ENCODE peak calls at places on chromosomes 11 and 22, in four cellular contexts. Z, Q, J and O are unnamed samples.

GRCh38 chr22:44648821-44649566 is 53.0 kb upstream of the PRR5 start:
- DNase-seq in Q (peak; percentile 19), Z (no peak), J (no peak), O (no peak)

GRCh38 chr11:62611705-62612365 is 740 bp downstream of the EML3 start:
- DNase-seq in Q (peak; percentile 67), J (peak; percentile 26), Z (peak; percentile 60), O (peak; percentile 52)

GRCh38 chr11:109728056-109728455 is 306.1 kb downstream of the C11orf87 start:
- DNase-seq in Q (no peak), Z (no peak), J (no peak), O (no peak)

GRCh38 chr22:45640291-45640940 is 31.2 kb upstream of the ATXN10 start:
- DNase-seq in Z (no peak), J (no peak), Q (no peak), O (no peak)

GRCh38 chr11:34214961-34215805 is 109.8 kb downstream of the NAT10 start:
- DNase-seq in J (no peak), Q (no peak), Z (no peak), O (no peak)

GRCh38 chr11:124716596-124716995 is 23.1 kb upstream of the NRGN start:
- DNase-seq in Q (no peak), J (no peak), Z (no peak), O (no peak)

GRCh38 chr11:2533642-2534115 is 88.9 kb downstream of the KCNQ1 start:
- DNase-seq in Z (peak; percentile 91), J (no peak), Q (no peak), O (peak; percentile 83)

GRCh38 chr11:116825434-116825833 is 2.3 kb upstream of the APOA4 start:
- DNase-seq in Z (no peak), J (no peak), Q (no peak), O (no peak)

GRCh38 chr11:19087658-19088057 is 27.1 kb upstream of the MRGPRX2 start:
- DNase-seq in Z (no peak), J (no peak), Q (no peak), O (no peak)

GRCh38 chr11:110828086-110828485 is 115.8 kb upstream of the ARHGAP20 start:
- DNase-seq in J (no peak), Z (no peak), Q (no peak), O (no peak)

GRCh38 chr22:29493636-29494035 is 13.6 kb downstream of the NEFH start:
- DNase-seq in J (no peak), Q (no peak), Z (no peak), O (no peak)

GRCh38 chr11:15446929-15447328 is 332.2 kb downstream of the INSC start:
- DNase-seq in J (no peak), Z (no peak), Q (no peak), O (no peak)

GRCh38 chr11:65182258-65183170 is 786 bp downstream of the CAPN1 start:
- DNase-seq in J (peak; percentile 25), Q (no peak), Z (peak; percentile 65), O (peak; percentile 93)

GRCh38 chr11:118663929-118664328 is 15.5 kb downstream of the TREH start:
- DNase-seq in Q (no peak), Z (no peak), J (no peak), O (no peak)

GRCh38 chr11:61826930-61827572 is 1.0 kb upstream of the FADS2 start:
- DNase-seq in Q (peak; percentile 53), Z (no peak), J (no peak), O (no peak)

GRCh38 chr22:40594924-40595323 is 41.6 kb downstream of the MRTFA start:
- DNase-seq in J (no peak), Z (no peak), Q (no peak), O (no peak)

GRCh38 chr11:44519989-44520737 is 45.3 kb upstream of the CD82 start:
- DNase-seq in Z (peak; percentile 26), Q (no peak), J (no peak), O (peak; percentile 39)

GRCh38 chr11:84812351-84813083 is 814.6 kb downstream of the DLG2 start:
- DNase-seq in Z (no peak), J (no peak), Q (no peak), O (no peak)

GRCh38 chr11:33347490-33348125 is 90.4 kb downstream of the HIPK3 start:
- DNase-seq in Z (no peak), Q (peak; percentile 11), J (no peak), O (no peak)

GRCh38 chr11:47791774-47792173 is 24.6 kb upstream of the FNBP4 start:
- DNase-seq in Z (no peak), Q (no peak), J (no peak), O (no peak)

GRCh38 chr22:24305260-24305692 is 34.6 kb downstream of the SPECC1L start:
- DNase-seq in Q (no peak), J (no peak), Z (no peak), O (no peak)

GRCh38 chr22:17633217-17633997 is 4.9 kb upstream of the ATP6V1E1 start:
- DNase-seq in J (no peak), Q (no peak), Z (no peak), O (peak; percentile 6)

GRCh38 chr11:118996926-118997626 is 862 bp upstream of the CENATAC start:
- DNase-seq in J (peak; percentile 69), Q (peak; percentile 66), Z (peak; percentile 18), O (peak; percentile 63)

GRCh38 chr22:48898524-48899377 is 928.9 kb downstream of the BRD1 start:
- DNase-seq in Z (no peak), J (no peak), Q (no peak), O (no peak)
- TF ChIP-seq EZH2phosphoT487 in Z (no peak), J (no peak), Q (no peak), O (no peak)

GRCh38 chr11:6362185-6362867 is 27.9 kb upstream of the SMPD1 start:
- DNase-seq in Z (no peak), J (no peak), Q (no peak), O (no peak)
- H2AFZ ChIP-seq in Z (no peak overlapping the region), J (no peak overlapping the region), Q (no peak overlapping the region), O (no peak overlapping the region)

DNA sequence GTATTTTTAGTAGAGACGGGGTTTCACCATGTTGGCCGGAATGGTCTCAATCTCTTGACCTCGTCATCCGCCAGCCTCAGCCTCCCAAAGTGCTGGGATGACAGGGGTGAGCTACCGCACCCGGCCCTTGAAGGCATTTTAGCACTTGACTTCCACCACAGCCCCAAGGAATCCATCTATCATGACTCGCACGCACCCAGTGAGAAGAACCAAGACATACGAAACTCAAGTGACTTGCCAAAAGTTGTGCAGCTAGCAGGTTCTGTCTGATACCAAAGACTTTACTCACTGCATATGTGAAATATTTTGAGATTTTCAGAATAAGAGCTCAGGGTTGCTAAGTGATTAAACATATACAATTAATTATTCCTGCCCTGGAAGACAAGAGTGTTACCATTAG is 21.0 kb downstream of the FLI1 start:
- DNase-seq in Z (no peak), J (no peak), Q (no peak), O (no peak)
- TF ChIP-seq EZH2phosphoT487 in Z (no peak), J (no peak), Q (no peak), O (no peak)

GRCh38 chr11:96213500-96213899 is 129.5 kb downstream of the MAML2 start:
- DNase-seq in Z (no peak), Q (no peak), J (no peak), O (no peak)
- H2AFZ ChIP-seq in Z (no peak overlapping the region), Q (no peak overlapping the region), J (no peak overlapping the region), O (no peak overlapping the region)

GRCh38 chr11:69746780-69747742 is 28.1 kb downstream of the FGF4 start:
- DNase-seq in Q (no peak), Z (no peak), J (no peak), O (no peak)

GRCh38 chr11:69748637-69749036 is 26.5 kb downstream of the FGF4 start:
- DNase-seq in J (no peak), Z (no peak), Q (no peak), O (no peak)

GRCh38 chr11:69750875-69751597 is 24.1 kb downstream of the FGF4 start:
- DNase-seq in Q (no peak), J (no peak), Z (no peak), O (no peak)

GRCh38 chr11:69752890-69753289 is 22.3 kb downstream of the FGF4 start:
- DNase-seq in Q (no peak), Z (no peak), J (no peak), O (no peak)

DNA sequence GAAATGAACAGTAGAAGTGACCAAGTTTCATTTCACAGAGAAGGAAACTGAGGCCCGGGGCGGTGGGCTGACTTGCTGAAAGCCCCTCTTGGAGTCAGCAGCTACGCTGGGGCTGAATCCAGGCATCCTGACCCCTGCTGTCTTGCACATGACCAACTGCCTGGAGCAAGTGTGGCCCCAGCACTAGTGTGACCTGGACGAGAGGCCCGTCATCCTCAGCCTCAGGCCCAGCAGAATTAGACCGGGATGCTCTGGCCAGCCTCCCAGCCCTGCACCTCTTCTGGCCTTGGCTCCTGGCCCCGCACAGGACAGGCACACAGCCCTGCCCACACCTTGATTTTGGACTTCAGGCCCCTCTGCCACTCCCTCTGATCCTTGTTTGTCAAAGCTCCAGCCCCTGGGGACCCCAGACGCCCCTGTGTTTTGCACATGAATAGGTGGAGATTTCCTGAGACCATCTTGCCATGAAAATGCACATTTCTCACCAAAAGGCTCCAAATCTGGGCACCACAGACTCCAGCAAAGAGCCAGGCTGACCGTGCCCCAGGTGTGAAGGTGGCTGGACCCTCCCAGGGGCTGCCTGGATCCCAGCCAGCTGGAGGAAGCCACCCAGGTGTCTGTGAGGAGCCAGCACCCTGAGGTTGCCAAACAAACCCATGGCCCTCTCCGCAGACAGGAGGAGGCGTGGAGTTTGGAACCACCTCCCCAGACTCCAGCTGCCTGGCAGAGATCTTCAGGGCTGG is 24.9 kb downstream of the FGF4 start:
- DNase-seq in Q (no peak), Z (no peak), J (no peak), O (no peak)
- TF ChIP-seq EZH2phosphoT487 in Q (no peak), Z (no peak), J (no peak), O (no peak)

GRCh38 chr11:100777118-100777517 is 90.0 kb downstream of the ARHGAP42 start:
- DNase-seq in Z (no peak), Q (no peak), J (no peak), O (no peak)
- H2AFZ ChIP-seq in Z (no peak overlapping the region), Q (no peak overlapping the region), J (no peak overlapping the region), O (no peak overlapping the region)